ENCODE peak calls at places on chromosomes 6 and 20, in nine cellular contexts. R is activated T-cell treated with anti-CD3 and anti-CD28 coated beads for 1 hour; L is astrocyte of the hippocampus; W is T-helper 1 cell; O is SJSA1; F is CD4-positive, alpha-beta T cell; T is NCI-H1105; A is SK-N-SH; U is naive thymus-derived CD4-positive, alpha-beta T cell. X is an unnamed sample.

GRCh38 chr6:109093732-109094131 is 914 bp downstream of the SESN1 start:
- DNase-seq in R (no peak), L (peak), W (no peak), O (no peak), F (no peak), T (no peak), A (no peak), U (no peak), X (no peak)

GRCh38 chr6:32472781-32473377 is 33.2 kb downstream of the HLA-DRA start:
- DNase-seq in R (no peak), L (no peak), W (no peak), O (no peak), F (no peak), T (no peak), A (no peak), U (no peak), X (no peak)

GRCh38 chr6:44166591-44167184 is 8.1 kb downstream of the CAPN11 start:
- DNase-seq in R (no peak), L (no peak), W (no peak), O (no peak), F (no peak), T (no peak), A (no peak), U (no peak), X (no peak)

GRCh38 chr20:34215711-34216381 is 25.4 kb upstream of the ASIP start:
- DNase-seq in R (peak), L (peak), W (no peak), O (peak), F (no peak), T (peak), A (peak), U (peak), X (peak)

GRCh38 chr6:56841751-56842150 is 113.2 kb upstream of the BEND6 start:
- DNase-seq in R (no peak), L (no peak), W (no peak), O (no peak), F (no peak), T (no peak), A (no peak), U (no peak), X (no peak)

GRCh38 chr6:111270121-111270520 is 182.8 kb downstream of the SLC16A10 start:
- DNase-seq in R (no peak), L (no peak), W (no peak), O (no peak), F (no peak), T (no peak), A (no peak), U (no peak), X (no peak)

GRCh38 chr6:112501705-112502104 is 154.6 kb downstream of the RFPL4B start:
- DNase-seq in R (no peak), L (peak), W (no peak), O (peak), F (no peak), T (no peak), A (peak), U (no peak), X (no peak)

GRCh38 chr20:47456952-47457724 is 44.5 kb upstream of the NCOA3 start:
- DNase-seq in R (no peak), L (peak), W (no peak), O (no peak), F (no peak), T (no peak), A (no peak), U (no peak), X (no peak)

GRCh38 chr6:132713355-132714134 is at the start of gene VNN1:
- DNase-seq in R (no peak), L (no peak), W (no peak), O (no peak), F (no peak), T (no peak), A (no peak), U (no peak), X (no peak)

GRCh38 chr6:140784573-140784972 is 1348.2 kb upstream of the GJE1 start:
- DNase-seq in R (no peak), L (no peak), W (no peak), O (no peak), F (no peak), T (no peak), A (no peak), U (no peak), X (no peak)

GRCh38 chr20:23379772-23380171 is 17.8 kb downstream of the GZF1 start:
- DNase-seq in R (no peak), L (no peak), W (no peak), O (no peak), F (no peak), T (no peak), A (no peak), U (no peak), X (no peak)

GRCh38 chr6:143698759-143699750 is 21.3 kb downstream of the PHACTR2 start:
- DNase-seq in R (no peak), L (no peak), W (no peak), O (no peak), F (no peak), T (no peak), A (no peak), U (no peak), X (no peak)

GRCh38 chr6:127446356-127446755 is 12.8 kb downstream of the KIAA0408 start:
- DNase-seq in R (no peak), L (no peak), W (no peak), O (no peak), F (no peak), T (no peak), A (no peak), U (no peak), X (no peak)

GRCh38 chr20:53809242-53809641 is 215.6 kb upstream of the ZNF217 start:
- DNase-seq in R (no peak), L (no peak), W (no peak), O (no peak), F (no peak), T (no peak), A (no peak), U (no peak), X (no peak)

GRCh38 chr6:33828764-33829731 is 25.2 kb upstream of the MLN start:
- DNase-seq in R (no peak), L (peak), W (no peak), O (no peak), F (no peak), T (no peak), A (peak), U (no peak), X (no peak)

GRCh38 chr20:1298166-1298565 is 30.8 kb downstream of the SDCBP2 start:
- DNase-seq in R (no peak), L (no peak), W (no peak), O (no peak), F (no peak), T (no peak), A (no peak), U (no peak), X (no peak)

GRCh38 chr20:31860431-31861345 is 9.6 kb downstream of the DUSP15 start:
- DNase-seq in R (no peak), L (no peak), W (no peak), O (peak), F (no peak), T (peak), A (no peak), U (no peak), X (no peak)

GRCh38 chr6:119187596-119187995 is 109.1 kb upstream of the FAM184A start:
- DNase-seq in R (no peak), L (no peak), W (no peak), O (no peak), F (no peak), T (no peak), A (no peak), U (no peak), X (no peak)

GRCh38 chr6:158049055-158050028 is 67.7 kb downstream of the SYNJ2 start:
- DNase-seq in R (no peak), L (no peak), W (no peak), O (no peak), F (no peak), T (no peak), A (peak), U (no peak), X (no peak)

GRCh38 chr20:62122659-62123449 is 579 bp downstream of the LSM14B start:
- DNase-seq in R (peak), L (peak), W (peak), O (no peak), F (peak), T (peak), A (peak), U (peak), X (no peak)

GRCh38 chr20:41482647-41483552 is 116.3 kb upstream of the EMILIN3 start:
- DNase-seq in R (no peak), L (peak), W (no peak), O (peak), F (no peak), T (no peak), A (no peak), U (no peak), X (no peak)

GRCh38 chr6:167429353-167429752 is 104.5 kb downstream of the TTLL2 start:
- DNase-seq in R (no peak), L (no peak), W (no peak), O (no peak), F (no peak), T (no peak), A (no peak), U (no peak), X (no peak)

GRCh38 chr6:6811151-6812002 is 222.9 kb downstream of the LY86 start:
- DNase-seq in R (no peak), L (peak), W (no peak), O (no peak), F (peak), T (no peak), A (no peak), U (peak), X (peak)

GRCh38 chr20:9498322-9498721 is 16.1 kb upstream of the LAMP5 start:
- DNase-seq in R (no peak), L (no peak), W (no peak), O (no peak), F (no peak), T (no peak), A (no peak), U (no peak), X (no peak)

X was measured in DMS153.